ENCODE peak calls at places on chromosomes 16 and 17, in seven cellular contexts. X is heart left ventricle, B is tibial nerve, N is adrenal gland, I is fibroblast of pulmonary artery, Y is psoas muscle, E is adipocyte. V is an unnamed sample.

GRCh38 chr17:42407289-42407836 is 15.7 kb downstream of the CAVIN1 start:
- DNase-seq in I (peak; percentile 84), B (peak; percentile 71), X (peak; percentile 92), Y (peak; percentile 83), E (no peak), N (peak; percentile 95), V (no peak)

GRCh38 chr16:10250137-10250850 is 68.1 kb upstream of the GRIN2A start:
- DNase-seq in I (no peak), E (no peak), N (peak; percentile 67), X (no peak), Y (no peak), B (no peak), V (no peak)

GRCh38 chr17:55607736-55608341 is 96.6 kb upstream of the SMIM36 start:
- DNase-seq in X (peak; percentile 44), B (peak; percentile 40), E (peak; percentile 32), Y (peak; percentile 31), I (peak; percentile 77), N (no peak), V (no peak)

GRCh38 chr16:73434621-73435020 is 386.7 kb upstream of the ZFHX3 start:
- DNase-seq in E (no peak), N (no peak), Y (no peak), I (no peak), B (no peak), X (no peak), V (no peak)

GRCh38 chr17:21214777-21215541 is 998 bp upstream of the TMEM11 start:
- DNase-seq in N (no peak), I (peak; percentile 10), E (peak; percentile 56), B (no peak), X (no peak), Y (no peak), V (no peak)

GRCh38 chr16:50696575-50697420 is 3.4 kb downstream of the NOD2 start:
- DNase-seq in E (no peak), X (peak; percentile 90), N (peak; percentile 82), B (peak; percentile 81), I (peak; percentile 45), Y (peak; percentile 74), V (no peak)

GRCh38 chr16:1929105-1929504 is 10.9 kb upstream of the HS3ST6 start:
- DNase-seq in E (peak; percentile 28), Y (no peak), X (no peak), N (peak; percentile 46), B (no peak), I (no peak), V (no peak)

GRCh38 chr17:48012151-48012520 is 25.5 kb downstream of the COPZ2 start:
- DNase-seq in E (peak; percentile 58), B (no peak), N (peak; percentile 32), X (no peak), I (no peak), Y (peak; percentile 30), V (no peak)

GRCh38 chr17:60577147-60577925 is 22.7 kb upstream of the PPM1D start:
- DNase-seq in Y (no peak), I (peak; percentile 71), X (peak; percentile 37), B (peak; percentile 41), N (peak; percentile 43), E (peak; percentile 76), V (no peak)

GRCh38 chr16:57264950-57265371 is 19.5 kb downstream of the PLLP start:
- DNase-seq in Y (no peak), E (no peak), X (no peak), B (no peak), I (no peak), N (no peak), V (no peak)

GRCh38 chr16:83068686-83069085 is 441.9 kb downstream of the CDH13 start:
- DNase-seq in B (no peak), E (peak; percentile 60), I (peak; percentile 78), N (no peak), X (no peak), Y (no peak), V (no peak)

GRCh38 chr16:273547-274421 is 2.0 kb downstream of the RGS11 start:
- DNase-seq in N (no peak), E (no peak), X (no peak), I (no peak), B (no peak), Y (no peak), V (no peak)

GRCh38 chr16:278863-279366 is 1.5 kb upstream of the ARHGDIG start:
- DNase-seq in N (no peak), I (peak; percentile 55), X (peak; percentile 50), Y (no peak), E (peak; percentile 12), B (no peak), V (no peak)

GRCh38 chr17:45718791-45719190 is 65.3 kb upstream of the CRHR1 start:
- DNase-seq in E (no peak), I (no peak), Y (no peak), N (no peak), B (no peak), X (no peak), V (no peak)

GRCh38 chr17:43940630-43941029 is 1.6 kb downstream of the PPY start:
- DNase-seq in B (no peak), X (peak; percentile 38), Y (no peak), E (peak; percentile 62), I (peak; percentile 39), N (no peak), V (no peak)

GRCh38 chr16:84867696-84868095 is 47.9 kb downstream of the CRISPLD2 start:
- DNase-seq in B (no peak), X (no peak), I (no peak), Y (no peak), N (no peak), E (no peak), V (no peak)

GRCh38 chr16:78022347-78022746 is at the start of gene CLEC3A:
- DNase-seq in X (no peak), Y (no peak), E (no peak), B (no peak), I (no peak), N (no peak), V (no peak)

GRCh38 chr16:82509636-82510035 is 117.1 kb upstream of the CDH13 start:
- DNase-seq in B (no peak), Y (no peak), I (no peak), N (no peak), E (no peak), X (no peak), V (no peak)

DNA sequence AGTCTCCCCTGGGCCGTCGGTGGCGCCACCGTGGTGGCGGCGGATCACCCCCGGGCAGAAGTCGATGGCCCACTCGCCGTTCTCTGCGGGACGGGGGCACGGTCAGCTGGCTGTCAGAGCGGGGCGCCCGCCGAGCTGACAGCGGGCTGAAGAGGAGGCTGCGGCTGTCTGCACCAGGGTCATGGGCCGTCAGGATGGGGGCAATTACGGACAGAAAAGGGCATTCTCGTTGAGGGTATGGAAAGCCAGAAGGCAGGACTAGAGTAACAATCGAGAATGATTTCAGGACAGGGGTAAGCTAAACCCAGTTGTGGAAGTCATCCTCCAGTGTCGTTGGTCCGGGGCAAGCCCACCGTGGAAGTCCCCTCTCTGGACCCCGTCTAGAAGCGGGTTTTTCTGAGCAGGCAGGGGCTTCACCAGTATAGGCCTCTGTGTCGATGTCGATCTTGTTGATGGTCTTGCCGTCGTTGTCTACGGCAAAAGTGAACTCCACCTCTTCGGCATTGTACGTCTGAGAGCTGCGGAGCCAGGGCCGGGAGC is 1.7 kb downstream of the CHRNE start:
- DNase-seq in B (no peak), I (no peak), E (no peak), Y (no peak), N (no peak), X (no peak), V (no peak)
- H3K4me3 ChIP-seq in B (no peak overlapping the region), I (no peak overlapping the region), E (no peak overlapping the region), Y (peak overlapping the region; percentile 64), N (no peak overlapping the region), X (peak overlapping the region; percentile 66), V (no peak overlapping the region)

GRCh38 chr17:80187090-80187489 is 17.3 kb downstream of the CARD14 start:
- DNase-seq in N (peak; percentile 74), Y (peak; percentile 44), X (no peak), B (peak; percentile 13), I (peak; percentile 22), E (no peak), V (no peak)
- H3K4me3 ChIP-seq in N (no peak overlapping the region), Y (peak overlapping the region; percentile 53), X (peak overlapping the region; percentile 29), B (no peak overlapping the region), I (peak overlapping the region; percentile 12), E (peak overlapping the region; percentile 79), V (no peak overlapping the region)

GRCh38 chr16:30585022-30585399 is 486 bp downstream of the ZNF785 start:
- DNase-seq in X (no peak), B (no peak), E (no peak), N (no peak), I (peak; percentile 26), Y (no peak), V (no peak)

GRCh38 chr16:30581462-30581861 is 4.0 kb downstream of the ZNF785 start:
- DNase-seq in I (no peak), X (no peak), E (no peak), Y (no peak), N (no peak), B (no peak), V (no peak)

GRCh38 chr16:30582611-30583340 is 2.7 kb downstream of the ZNF785 start:
- DNase-seq in E (no peak), I (no peak), B (no peak), N (no peak), Y (no peak), X (no peak), V (no peak)

GRCh38 chr16:30588651-30589050 is 3.2 kb upstream of the ZNF785 start:
- DNase-seq in I (no peak), X (no peak), N (no peak), E (no peak), Y (no peak), B (no peak), V (no peak)

DNA sequence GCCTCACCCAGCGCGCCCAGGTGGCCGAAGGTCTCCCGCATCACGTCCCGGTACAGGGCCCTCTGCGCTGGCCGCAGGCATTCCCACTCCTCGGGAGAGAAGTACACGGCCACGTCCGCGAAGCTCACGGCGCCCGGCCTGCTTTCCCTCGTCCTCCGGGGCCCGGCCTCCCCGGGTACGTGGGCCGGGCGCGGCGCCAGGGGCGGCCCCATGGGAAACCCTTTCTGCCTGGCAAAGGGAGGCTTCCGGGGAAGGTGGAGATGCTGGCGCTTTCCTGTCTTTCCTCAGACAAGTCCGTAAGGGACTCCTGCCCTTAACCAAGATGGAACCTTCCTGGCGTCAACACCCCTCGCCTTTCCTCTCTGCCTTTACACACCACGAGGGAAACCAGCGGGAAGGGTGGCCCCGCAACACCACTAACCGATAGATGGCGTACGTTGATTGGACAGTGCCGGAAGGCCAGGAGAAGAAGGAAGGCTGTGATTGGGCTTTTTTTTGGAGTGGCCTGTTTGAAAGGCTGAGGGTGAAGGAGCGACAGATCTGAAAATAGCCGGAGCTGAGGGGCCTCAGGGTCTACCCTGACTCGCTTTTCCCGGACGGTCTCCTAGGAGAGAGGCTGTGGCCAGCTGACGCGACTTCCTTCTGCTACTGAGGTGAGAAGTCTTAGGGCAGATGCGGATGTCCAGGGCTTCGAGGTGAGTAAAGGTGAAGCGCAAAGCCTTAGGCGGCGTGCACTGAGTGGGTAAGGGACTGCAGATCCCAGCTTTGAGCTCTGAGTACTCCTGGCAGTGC is at the start of gene ZNF785:
- DNase-seq in X (peak; percentile 98), Y (peak; percentile 96), I (peak; percentile 100), B (peak; percentile 98), E (peak; percentile 99), N (peak; percentile 98), V (peak; percentile 97)
- H3K4me3 ChIP-seq in X (peak within 1 kb of the TSS; percentile 74), Y (peak within 1 kb of the TSS; percentile 81), I (peak within 1 kb of the TSS; percentile 71), B (peak within 1 kb of the TSS; percentile 71), E (peak within 1 kb of the TSS; percentile 90), N (peak within 1 kb of the TSS; percentile 51), V (peak within 1 kb of the TSS; percentile 66)

DNA sequence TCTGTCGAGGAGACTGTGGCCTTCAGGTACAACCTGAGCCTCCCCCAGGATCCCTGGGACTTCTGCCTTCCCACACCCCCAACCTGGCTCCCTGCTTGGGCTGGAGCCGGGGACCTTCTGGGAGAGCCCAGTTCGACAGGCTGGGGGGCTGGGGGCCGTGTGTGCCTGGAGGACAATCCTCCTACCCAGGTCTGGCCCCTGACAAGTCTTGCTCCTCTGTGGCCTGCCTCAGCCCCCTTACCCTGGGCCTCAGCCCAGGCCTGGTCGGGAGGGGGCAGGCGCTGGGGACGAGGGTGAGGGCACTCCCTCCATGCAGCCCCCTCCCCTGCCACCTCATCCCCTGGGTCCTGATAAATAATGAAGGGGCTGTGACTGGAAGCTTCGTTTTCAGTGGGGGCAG is 5.2 kb upstream of the BAHCC1 start:
- DNase-seq in I (no peak), E (no peak), N (no peak), Y (no peak), X (no peak), B (no peak), V (no peak)
- H3K4me3 ChIP-seq in I (no peak overlapping the region), E (peak overlapping the region; percentile 24), N (no peak overlapping the region), Y (no peak overlapping the region), X (no peak overlapping the region), B (no peak overlapping the region), V (no peak overlapping the region)